ENCODE peak calls at places on chromosomes 13 and 19, in nine cellular contexts. K, G, L, D, E, I, X, A and J are unnamed samples.
A peak's percentile ranks its signal among the peaks of the same experiment; 100 is the strongest.

GRCh38 chr19:6768236-6768785 is 1.1 kb upstream of the SH2D3A start:
- DNase-seq in K (no peak), G (no peak), L (no peak), D (no peak), E (no peak), I (no peak), X (no peak), A (peak; percentile 45), J (no peak)

GRCh38 chr13:75485286-75486062 is 3.5 kb upstream of the TBC1D4 start:
- DNase-seq in K (no peak), G (no peak), L (no peak), D (peak; percentile 17), E (no peak), I (no peak), X (no peak), A (no peak), J (no peak)

GRCh38 chr19:46602392-46603194 is 1.5 kb downstream of the CALM3 start:
- DNase-seq in K (no peak), G (no peak), L (peak; percentile 40), D (no peak), E (peak; percentile 79), I (no peak), X (no peak), A (no peak), J (no peak)

GRCh38 chr19:37114001-37114400 is 35.8 kb downstream of the ZNF420 start:
- DNase-seq in K (no peak), G (no peak), L (no peak), D (no peak), E (no peak), I (no peak), X (no peak), A (no peak), J (no peak)

GRCh38 chr13:107906131-107906530 is 309.2 kb downstream of the LIG4 start:
- DNase-seq in K (no peak), G (no peak), L (no peak), D (no peak), E (no peak), I (no peak), X (no peak), A (no peak), J (no peak)

GRCh38 chr13:40442191-40442590 is 224.2 kb downstream of the FOXO1 start:
- DNase-seq in K (no peak), G (no peak), L (no peak), D (no peak), E (no peak), I (no peak), X (no peak), A (no peak), J (no peak)

GRCh38 chr19:4877753-4878490 is 10.5 kb upstream of the PLIN3 start:
- DNase-seq in K (no peak), G (no peak), L (peak; percentile 32), D (no peak), E (no peak), I (no peak), X (no peak), A (no peak), J (no peak)

GRCh38 chr13:59374720-59375119 is 789.0 kb downstream of the DIAPH3 start:
- DNase-seq in K (no peak), G (no peak), L (no peak), D (no peak), E (no peak), I (no peak), X (no peak), A (no peak), J (no peak)

GRCh38 chr19:49718511-49718910 is 27.6 kb downstream of the CPT1C start:
- DNase-seq in K (no peak), G (no peak), L (no peak), D (no peak), E (no peak), I (no peak), X (no peak), A (no peak), J (no peak)